ENCODE peak calls at places on chromosomes 7 and 10, in five cellular contexts. One of them, this sample, is unnamed.
A peak's percentile ranks its signal among the peaks of the same experiment; 100 is the strongest.

GRCh38 chr10:60209874-60210584 is 179.6 kb downstream of the ANK3 start:
- DNase-seq in PC-9: no peak
- DNase-seq in spleen: no peak
- DNase-seq in stomach: no peak
- DNase-seq in GM23248: no peak
- DNase-seq in this sample: no peak

GRCh38 chr7:69962077-69962855 is 364.0 kb downstream of the AUTS2 start:
- DNase-seq in spleen: no peak
- DNase-seq in PC-9: no peak
- DNase-seq in stomach: peak; percentile 77
- DNase-seq in GM23248: no peak
- DNase-seq in this sample: peak; percentile 13

GRCh38 chr7:18792866-18793595 is 297.5 kb downstream of the HDAC9 start:
- DNase-seq in spleen: no peak
- DNase-seq in stomach: no peak
- DNase-seq in GM23248: no peak
- DNase-seq in PC-9: no peak
- DNase-seq in this sample: no peak

GRCh38 chr10:112394475-112394875 is 20.6 kb downstream of the ACSL5 start:
- DNase-seq in PC-9: no peak
- DNase-seq in spleen: no peak
- DNase-seq in stomach: peak; percentile 42
- DNase-seq in GM23248: no peak
- DNase-seq in this sample: no peak

GRCh38 chr10:99396471-99396870 is 34.0 kb downstream of the GOT1 start:
- DNase-seq in PC-9: no peak
- DNase-seq in spleen: no peak
- DNase-seq in GM23248: peak; percentile 70
- DNase-seq in stomach: no peak
- DNase-seq in this sample: no peak

GRCh38 chr10:36994886-36995285 is 130.5 kb upstream of the ANKRD30A start:
- DNase-seq in stomach: no peak
- DNase-seq in PC-9: no peak
- DNase-seq in spleen: no peak
- DNase-seq in GM23248: no peak
- DNase-seq in this sample: no peak

GRCh38 chr7:103293526-103293925 is 3.7 kb upstream of the PMPCB start:
- DNase-seq in spleen: no peak
- DNase-seq in GM23248: no peak
- DNase-seq in PC-9: no peak
- DNase-seq in stomach: no peak
- DNase-seq in this sample: no peak

GRCh38 chr10:14686356-14686755 is 88.3 kb downstream of the FAM107B start:
- DNase-seq in spleen: no peak
- DNase-seq in PC-9: peak; percentile 4
- DNase-seq in stomach: no peak
- DNase-seq in GM23248: no peak
- DNase-seq in this sample: no peak

GRCh38 chr10:97319671-97320479 is 804 bp downstream of the FRAT1 start:
- DNase-seq in GM23248: peak; percentile 68
- DNase-seq in stomach: peak; percentile 70
- DNase-seq in spleen: peak; percentile 94
- DNase-seq in PC-9: peak; percentile 35
- DNase-seq in this sample: peak; percentile 82

GRCh38 chr10:86411281-86411841 is 44.8 kb upstream of the GRID1 start:
- DNase-seq in spleen: no peak
- DNase-seq in stomach: no peak
- DNase-seq in PC-9: no peak
- DNase-seq in GM23248: peak; percentile 86
- DNase-seq in this sample: no peak

GRCh38 chr10:63208981-63209380 is 75.9 kb downstream of the NRBF2 start:
- DNase-seq in PC-9: no peak
- DNase-seq in spleen: no peak
- DNase-seq in GM23248: peak; percentile 57
- DNase-seq in stomach: no peak
- DNase-seq in this sample: no peak

GRCh38 chr7:115822380-115822779 is 208.2 kb downstream of the TFEC start:
- DNase-seq in spleen: no peak
- DNase-seq in GM23248: no peak
- DNase-seq in stomach: no peak
- DNase-seq in PC-9: no peak
- DNase-seq in this sample: no peak

GRCh38 chr10:75904499-75905283 is 473.3 kb downstream of the LRMDA start:
- DNase-seq in stomach: peak; percentile 32
- DNase-seq in GM23248: no peak
- DNase-seq in PC-9: no peak
- DNase-seq in spleen: no peak
- DNase-seq in this sample: no peak

GRCh38 chr10:88881922-88882645 is 2.0 kb downstream of the STAMBPL1 start:
- DNase-seq in GM23248: no peak
- DNase-seq in PC-9: no peak
- DNase-seq in stomach: no peak
- DNase-seq in spleen: no peak
- DNase-seq in this sample: no peak
- H3K4me1 ChIP-seq in GM23248: peaks cover 43% of the 10 kb centered on the region
- H3K4me1 ChIP-seq in PC-9: peaks cover 35% of the 10 kb centered on the region
- H3K4me1 ChIP-seq in stomach: peaks cover 60% of the 10 kb centered on the region
- H3K4me1 ChIP-seq in spleen: peaks cover 79% of the 10 kb centered on the region
- H3K4me1 ChIP-seq in this sample: peaks cover 7% of the 10 kb centered on the region

DNA sequence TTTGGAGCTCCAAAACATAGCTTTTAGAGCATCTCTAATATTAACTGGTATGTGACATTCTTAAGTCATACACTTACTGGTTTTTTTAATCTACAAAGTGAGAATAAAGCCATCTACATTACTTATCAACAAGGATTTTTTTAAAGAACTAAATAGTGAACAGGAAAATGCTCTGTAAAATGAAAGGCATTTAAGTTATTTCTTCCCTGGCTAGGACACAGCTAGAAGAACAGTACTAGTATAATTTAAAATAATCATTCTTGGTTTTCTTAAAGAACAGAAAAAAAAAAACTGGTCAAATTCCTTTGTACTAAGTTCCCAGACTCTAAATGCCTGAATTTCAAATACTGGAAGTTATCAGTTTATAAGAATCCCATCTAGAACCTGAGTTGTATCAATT is 139.5 kb downstream of the SRPK2 start:
- DNase-seq in spleen: no peak
- DNase-seq in stomach: no peak
- DNase-seq in PC-9: no peak
- DNase-seq in GM23248: no peak
- DNase-seq in this sample: no peak
- H3K4me3 ChIP-seq in spleen: no peak overlapping the region
- H3K4me3 ChIP-seq in stomach: no peak overlapping the region
- H3K4me3 ChIP-seq in PC-9: no peak overlapping the region
- H3K4me3 ChIP-seq in GM23248: no peak overlapping the region
- H3K4me3 ChIP-seq in this sample: no peak overlapping the region

DNA sequence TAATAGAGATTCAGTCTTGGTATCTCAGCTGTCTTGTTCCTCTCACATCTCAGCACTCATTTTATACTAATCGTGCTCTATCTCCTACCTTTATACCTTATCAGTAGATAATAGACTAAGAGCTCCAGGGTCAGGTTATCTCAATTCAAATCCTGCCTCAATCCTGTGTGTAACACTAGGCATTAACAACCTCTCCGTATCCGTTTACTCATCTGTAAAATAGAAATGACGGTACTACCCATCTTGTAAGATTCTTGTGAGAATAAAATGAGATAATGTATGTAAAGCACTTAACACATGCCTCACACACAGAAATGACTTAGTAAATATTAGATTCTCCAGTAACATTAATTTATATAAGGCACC is 622 bp upstream of the P4HA1 start:
- DNase-seq in GM23248: peak; percentile 30
- DNase-seq in PC-9: no peak
- DNase-seq in stomach: no peak
- DNase-seq in spleen: no peak
- DNase-seq in this sample: no peak
- H3K27ac ChIP-seq in GM23248: peak overlapping the region; percentile 97
- H3K27ac ChIP-seq in PC-9: peak overlapping the region; percentile 65
- H3K27ac ChIP-seq in stomach: peak overlapping the region; percentile 95
- H3K27ac ChIP-seq in spleen: peak overlapping the region; percentile 7
- H3K27ac ChIP-seq in this sample: peak overlapping the region; percentile 96

DNA sequence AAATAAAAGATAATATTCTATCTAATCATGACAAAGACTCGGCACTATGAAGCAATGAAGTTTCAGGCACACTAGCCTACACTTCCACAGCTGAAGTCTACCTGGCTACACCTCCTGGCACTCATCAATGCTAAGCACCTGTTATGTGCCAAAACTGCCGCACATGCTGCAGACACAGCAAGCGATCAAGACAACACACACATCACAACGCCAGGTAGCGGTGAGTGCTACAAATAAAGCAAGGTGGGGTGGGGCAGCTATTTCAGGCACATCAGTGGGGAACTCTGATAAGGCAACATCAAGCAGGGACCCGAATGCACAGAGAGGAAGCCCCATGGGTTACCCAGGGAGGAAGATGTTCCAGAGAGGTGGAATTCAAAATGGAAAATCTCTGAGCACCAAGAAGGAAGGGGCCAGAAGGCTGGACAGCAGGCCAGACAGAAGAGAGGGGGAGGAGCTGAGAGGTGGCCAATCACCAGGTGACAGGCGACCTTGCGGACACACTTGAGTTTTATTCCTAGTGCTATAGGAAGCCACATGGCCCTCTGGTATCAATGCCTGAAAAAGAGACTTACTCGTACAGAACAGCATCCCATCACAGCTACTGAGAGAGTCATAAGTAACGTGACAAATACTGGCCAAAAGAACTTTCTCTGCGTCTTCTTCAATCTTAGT is 8.1 kb downstream of the PSAP start:
- DNase-seq in GM23248: no peak
- DNase-seq in stomach: no peak
- DNase-seq in spleen: no peak
- DNase-seq in PC-9: no peak
- DNase-seq in this sample: no peak
- H3K4me1 ChIP-seq in GM23248: peaks cover 36% of the 10 kb centered on the region
- H3K4me1 ChIP-seq in stomach: peaks cover 100% of the 10 kb centered on the region
- H3K4me1 ChIP-seq in spleen: peaks cover 100% of the 10 kb centered on the region
- H3K4me1 ChIP-seq in PC-9: peaks cover 80% of the 10 kb centered on the region
- H3K4me1 ChIP-seq in this sample: peaks cover 97% of the 10 kb centered on the region

DNA sequence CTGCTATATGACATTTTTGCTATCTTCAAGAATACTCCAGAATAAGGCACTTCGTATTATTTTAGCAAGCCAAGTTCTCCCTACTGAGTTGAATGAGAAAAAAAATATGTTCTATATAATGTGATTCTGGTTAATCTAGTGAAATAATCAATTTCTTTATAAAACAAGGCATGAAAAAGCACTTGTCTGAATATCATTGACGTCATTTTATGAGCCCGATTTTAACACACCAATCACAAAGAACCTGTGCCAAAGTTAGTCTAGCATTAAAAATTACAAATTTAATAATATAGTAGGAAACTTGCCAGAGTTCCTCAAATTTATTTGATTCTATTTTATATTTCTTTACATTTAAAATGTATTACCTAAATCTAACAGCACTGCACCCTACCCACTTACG is 125.3 kb downstream of the CD36 start:
- DNase-seq in PC-9: no peak
- DNase-seq in stomach: no peak
- DNase-seq in GM23248: no peak
- DNase-seq in spleen: no peak
- DNase-seq in this sample: no peak
- H3K4me3 ChIP-seq in PC-9: no peak overlapping the region
- H3K4me3 ChIP-seq in stomach: no peak overlapping the region
- H3K4me3 ChIP-seq in GM23248: no peak overlapping the region
- H3K4me3 ChIP-seq in spleen: no peak overlapping the region
- H3K4me3 ChIP-seq in this sample: no peak overlapping the region

GRCh38 chr7:104934665-104935064 is 79.3 kb upstream of the KMT2E start:
- DNase-seq in stomach: no peak
- DNase-seq in PC-9: no peak
- DNase-seq in spleen: no peak
- DNase-seq in GM23248: no peak
- DNase-seq in this sample: no peak
- H3K27ac ChIP-seq in stomach: no peak overlapping the region
- H3K27ac ChIP-seq in PC-9: no peak overlapping the region
- H3K27ac ChIP-seq in spleen: no peak overlapping the region
- H3K27ac ChIP-seq in GM23248: no peak overlapping the region
- H3K27ac ChIP-seq in this sample: no peak overlapping the region

DNA sequence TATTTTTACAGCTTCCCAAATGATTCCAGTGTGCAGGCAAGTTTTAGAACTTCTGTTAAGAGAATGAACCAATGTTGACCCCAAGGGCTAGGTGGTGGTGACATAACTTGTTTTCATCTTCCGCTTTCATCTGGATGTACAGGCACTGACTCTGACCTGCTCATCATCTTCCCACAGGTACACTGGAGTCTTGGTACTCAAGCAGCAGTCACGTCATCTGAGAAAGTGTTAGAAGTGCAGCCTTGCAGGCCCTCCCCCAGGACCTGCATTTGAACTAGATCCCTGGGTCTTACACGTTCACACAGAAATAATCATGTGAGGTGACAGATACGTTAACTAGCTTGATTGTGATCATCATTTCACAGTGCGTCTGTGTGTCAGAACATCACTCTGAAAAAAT is 212.2 kb downstream of the CELF2 start:
- DNase-seq in PC-9: no peak
- DNase-seq in GM23248: no peak
- DNase-seq in spleen: no peak
- DNase-seq in stomach: no peak
- DNase-seq in this sample: no peak
- H3K4me1 ChIP-seq in PC-9: no peaks in the 10 kb centered on the region
- H3K4me1 ChIP-seq in GM23248: peaks cover 3% of the 10 kb centered on the region
- H3K4me1 ChIP-seq in spleen: peaks cover 84% of the 10 kb centered on the region
- H3K4me1 ChIP-seq in stomach: peaks cover 24% of the 10 kb centered on the region
- H3K4me1 ChIP-seq in this sample: no peaks in the 10 kb centered on the region

This sample was measured in psoas muscle.